ENCODE peak calls at places on chromosome 3, in six cellular contexts. Z is epithelial cell of esophagus, P is endothelial cell, L is HFF-Myc, H is iris pigment epithelial cell, C is sciatic nerve. A is an unnamed sample.

GRCh38 chr3:191070201-191070600 is 128.8 kb upstream of the OSTN start:
- DNase-seq in Z (peak), P (no peak), L (no peak), H (peak), C (no peak), A (no peak)

GRCh38 chr3:193791041-193792032 is 198.3 kb downstream of the OPA1 start:
- DNase-seq in Z (peak), P (no peak), L (no peak), H (no peak), C (no peak), A (no peak)

GRCh38 chr3:66577804-66578203 is 77.0 kb upstream of the LRIG1 start:
- DNase-seq in Z (no peak), P (no peak), L (no peak), H (no peak), C (no peak), A (no peak)

GRCh38 chr3:139679218-139679617 is 1.4 kb upstream of the NMNAT3 start:
- DNase-seq in Z (no peak), P (no peak), L (no peak), H (no peak), C (no peak), A (no peak)

GRCh38 chr3:114442251-114442650 is 148.4 kb downstream of the TIGIT start:
- DNase-seq in Z (peak), P (no peak), L (no peak), H (peak), C (no peak), A (no peak)

GRCh38 chr3:121542924-121543323 is 2.9 kb downstream of the POLQ start:
- DNase-seq in Z (peak), P (no peak), L (no peak), H (no peak), C (no peak), A (no peak)

GRCh38 chr3:67296039-67296892 is 298.2 kb downstream of the KBTBD8 start:
- DNase-seq in Z (no peak), P (no peak), L (no peak), H (no peak), C (no peak), A (no peak)

GRCh38 chr3:195114026-195114425 is 156.9 kb downstream of the XXYLT1 start:
- DNase-seq in Z (no peak), P (no peak), L (no peak), H (no peak), C (no peak), A (no peak)

GRCh38 chr3:15460891-15461524 is 33.6 kb downstream of the EAF1 start:
- DNase-seq in Z (no peak), P (no peak), L (no peak), H (no peak), C (no peak), A (no peak)

GRCh38 chr3:42079701-42080323 is 11.3 kb upstream of the TRAK1 start:
- DNase-seq in Z (peak), P (no peak), L (no peak), H (no peak), C (no peak), A (no peak)

GRCh38 chr3:45464336-45464809 is 76.0 kb downstream of the LARS2 start:
- DNase-seq in Z (no peak), P (peak), L (no peak), H (peak), C (peak), A (no peak)

GRCh38 chr3:56593455-56594158 is 36.6 kb downstream of the CCDC66 start:
- DNase-seq in Z (no peak), P (no peak), L (no peak), H (no peak), C (no peak), A (no peak)

GRCh38 chr3:134423153-134423552 is 48.9 kb upstream of the AMOTL2 start:
- DNase-seq in Z (no peak), P (no peak), L (peak), H (peak), C (no peak), A (no peak)

GRCh38 chr3:43287514-43287913 is 1.2 kb downstream of the SNRK start:
- DNase-seq in Z (no peak), P (no peak), L (no peak), H (no peak), C (no peak), A (no peak)

GRCh38 chr3:190495796-190496195 is 18.1 kb upstream of the IL1RAP start:
- DNase-seq in Z (peak), P (no peak), L (no peak), H (no peak), C (no peak), A (no peak)

GRCh38 chr3:189641776-189642175 is 10.6 kb downstream of the TP63 start:
- DNase-seq in Z (peak), P (no peak), L (no peak), H (no peak), C (no peak), A (no peak)

GRCh38 chr3:131582438-131582837 is 79.7 kb upstream of the MRPL3 start:
- DNase-seq in Z (no peak), P (no peak), L (no peak), H (no peak), C (no peak), A (no peak)

GRCh38 chr3:162165346-162165745 is 668.7 kb downstream of the OTOL1 start:
- DNase-seq in Z (no peak), P (no peak), L (no peak), H (peak), C (no peak), A (no peak)

GRCh38 chr3:33260104-33260503 is 17.1 kb upstream of the FBXL2 start:
- DNase-seq in Z (no peak), P (no peak), L (no peak), H (no peak), C (no peak), A (no peak)

GRCh38 chr3:41202834-41203345 is 3.6 kb downstream of the CTNNB1 start:
- DNase-seq in Z (peak), P (no peak), L (no peak), H (peak), C (no peak), A (no peak)

GRCh38 chr3:16604433-16604832 is 790 bp downstream of the DAZL start:
- DNase-seq in Z (no peak), P (no peak), L (no peak), H (no peak), C (no peak), A (no peak)

A was measured in mesenteric fat pad.